ENCODE peak calls at places on chromosome 5, in five cellular contexts. V is lower lobe of right lung, E is MCF 10A, L is ovary, D is neural progenitor cell. J is an unnamed sample.
A peak's percentile ranks its signal among the peaks of the same experiment; 100 is the strongest.

GRCh38 chr5:18113724-18114123 is 479.5 kb downstream of the TAF11L14 start:
- DNase-seq in L (no peak), D (peak; percentile 9), E (peak; percentile 41), V (no peak), J (no peak)

GRCh38 chr5:79346420-79346824 is 110.5 kb downstream of the JMY start:
- DNase-seq in D (no peak), V (no peak), E (peak; percentile 52), L (no peak), J (no peak)

GRCh38 chr5:61744690-61745619 is 412.9 kb downstream of the ZSWIM6 start:
- DNase-seq in D (no peak), L (no peak), E (peak; percentile 30), V (no peak), J (no peak)

GRCh38 chr5:139413153-139413552 is 9.3 kb upstream of the SPATA24 start:
- DNase-seq in V (no peak), E (no peak), L (no peak), D (no peak), J (no peak)

GRCh38 chr5:158058208-158058607 is 199.3 kb upstream of the CLINT1 start:
- DNase-seq in E (peak; percentile 75), L (no peak), V (no peak), D (no peak), J (no peak)

GRCh38 chr5:135034186-135034962 is at the start of gene PITX1:
- DNase-seq in L (peak; percentile 55), E (peak; percentile 78), D (peak; percentile 85), V (peak; percentile 52), J (no peak)

GRCh38 chr5:78056901-78057514 is 237.5 kb downstream of the AP3B1 start:
- DNase-seq in L (no peak), D (peak; percentile 9), V (no peak), E (no peak), J (no peak)

GRCh38 chr5:159819671-159820411 is 96.4 kb upstream of the ADRA1B start:
- DNase-seq in E (peak; percentile 87), D (no peak), V (peak; percentile 63), L (peak; percentile 52), J (no peak)

GRCh38 chr5:137752873-137753226 is 1.3 kb downstream of the HNRNPA0 start:
- DNase-seq in V (no peak), L (no peak), E (peak; percentile 47), D (no peak), J (no peak)

GRCh38 chr5:4928409-4928808 is 211.7 kb upstream of the ADAMTS16 start:
- DNase-seq in E (no peak), V (no peak), L (no peak), D (no peak), J (no peak)

GRCh38 chr5:92505925-92506324 is 1075.1 kb downstream of the NR2F1-AS1 start:
- DNase-seq in V (no peak), E (peak; percentile 30), D (no peak), L (no peak), J (no peak)

GRCh38 chr5:148952097-148952828 is 110.6 kb downstream of the SH3TC2 start:
- DNase-seq in V (no peak), D (no peak), L (no peak), E (no peak), J (no peak)

GRCh38 chr5:64295100-64295499 is 129.5 kb downstream of the RNF180 start:
- DNase-seq in D (no peak), L (no peak), E (no peak), V (no peak), J (no peak)

GRCh38 chr5:149386166-149386565 is 7.1 kb upstream of the IL17B start:
- DNase-seq in D (no peak), L (no peak), V (no peak), E (no peak), J (no peak)

GRCh38 chr5:27412379-27412778 is 374.0 kb upstream of the CDH9 start:
- DNase-seq in D (no peak), E (no peak), L (no peak), V (no peak), J (no peak)

GRCh38 chr5:148909001-148909400 is 82.6 kb downstream of the ADRB2 start:
- DNase-seq in D (no peak), E (no peak), V (no peak), L (no peak), J (no peak)

GRCh38 chr5:83577036-83577636 is 105.6 kb downstream of the VCAN start:
- DNase-seq in V (no peak), L (no peak), E (peak; percentile 30), D (no peak), J (no peak)

GRCh38 chr5:144150996-144151395 is 19.5 kb downstream of the YIPF5 start:
- DNase-seq in D (no peak), L (no peak), E (no peak), V (no peak), J (no peak)

GRCh38 chr5:39906146-39906545 is 481.4 kb upstream of the DAB2 start:
- DNase-seq in V (no peak), E (peak; percentile 51), D (no peak), L (no peak), J (no peak)

GRCh38 chr5:125413861-125414260 is 667.4 kb upstream of the ZNF608 start:
- DNase-seq in E (no peak), V (no peak), L (no peak), D (peak; percentile 32), J (no peak)

GRCh38 chr5:126182901-126183695 is 240.1 kb upstream of the GRAMD2B start:
- DNase-seq in V (no peak), L (no peak), E (no peak), D (no peak), J (peak; percentile 62)

GRCh38 chr5:44292736-44293135 is 96.5 kb downstream of the FGF10 start:
- DNase-seq in L (no peak), E (no peak), V (no peak), D (no peak), J (no peak)

GRCh38 chr5:133245191-133246052 is 193.6 kb downstream of the HSPA4 start:
- DNase-seq in V (peak; percentile 21), L (no peak), E (peak; percentile 95), D (no peak), J (no peak)

GRCh38 chr5:177317959-177318377 is 6.3 kb upstream of the MXD3 start:
- DNase-seq in E (peak; percentile 85), L (peak; percentile 74), D (peak; percentile 78), V (peak; percentile 77), J (peak; percentile 75)

GRCh38 chr5:50995285-50995942 is 329.0 kb downstream of the PARP8 start:
- DNase-seq in V (no peak), D (no peak), L (no peak), E (no peak), J (no peak)

GRCh38 chr5:104355350-104355749 is 792.8 kb upstream of the NUDT12 start:
- DNase-seq in E (no peak), D (peak; percentile 24), V (no peak), L (no peak), J (no peak)

GRCh38 chr5:13143630-13144029 is 800.9 kb downstream of the DNAH5 start:
- DNase-seq in V (no peak), E (peak; percentile 89), D (no peak), L (no peak), J (no peak)

GRCh38 chr5:1256776-1257175 is 31.6 kb downstream of the SLC6A18 start:
- DNase-seq in V (no peak), D (no peak), E (no peak), L (no peak), J (no peak)

GRCh38 chr5:1254196-1254595 is 29.0 kb downstream of the SLC6A18 start:
- DNase-seq in L (no peak), E (no peak), V (no peak), D (no peak), J (no peak)

GRCh38 chr5:1255081-1255561 is 29.9 kb downstream of the SLC6A18 start:
- DNase-seq in V (no peak), E (no peak), D (no peak), L (no peak), J (no peak)

GRCh38 chr5:1259806-1260480 is 34.8 kb downstream of the SLC6A18 start:
- DNase-seq in E (no peak), V (no peak), D (no peak), L (no peak), J (no peak)

GRCh38 chr5:1257841-1258240 is 32.7 kb downstream of the SLC6A18 start:
- DNase-seq in D (no peak), E (no peak), L (no peak), V (no peak), J (no peak)
- TF ChIP-seq CTCF in D (no peak), E (no peak), L (no peak), V (no peak), J (no peak)

GRCh38 chr5:16518606-16519005 is 53.0 kb upstream of the ZNF622 start:
- DNase-seq in V (no peak), L (no peak), E (no peak), D (no peak), J (no peak)
- TF ChIP-seq CTCF in V (no peak), L (no peak), E (no peak), D (no peak), J (no peak)

DNA sequence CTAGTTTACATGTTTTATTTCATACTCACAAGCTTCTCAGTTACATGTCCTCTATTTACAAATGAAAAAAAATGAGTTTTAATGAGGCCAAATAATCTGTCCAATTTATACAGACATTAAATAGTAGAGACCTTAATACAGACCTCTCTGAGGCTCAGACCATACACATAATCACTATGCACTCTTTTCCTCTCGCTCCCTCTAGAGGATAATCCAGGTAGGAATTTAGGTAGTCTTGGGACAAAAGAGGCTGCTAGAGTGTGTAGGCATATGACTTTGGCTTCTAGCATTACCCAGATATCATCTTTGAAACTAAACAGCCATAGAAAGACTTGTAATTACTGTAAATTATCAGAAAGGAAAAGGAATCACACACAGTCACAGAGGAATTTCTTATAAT is 444.7 kb downstream of the HINT1 start:
- DNase-seq in V (no peak), D (peak; percentile 71), L (no peak), E (peak; percentile 88), J (no peak)
- TF ChIP-seq CTCF in V (peak; percentile 29), D (peak; percentile 72), L (no peak), E (peak; percentile 80), J (no peak)

DNA sequence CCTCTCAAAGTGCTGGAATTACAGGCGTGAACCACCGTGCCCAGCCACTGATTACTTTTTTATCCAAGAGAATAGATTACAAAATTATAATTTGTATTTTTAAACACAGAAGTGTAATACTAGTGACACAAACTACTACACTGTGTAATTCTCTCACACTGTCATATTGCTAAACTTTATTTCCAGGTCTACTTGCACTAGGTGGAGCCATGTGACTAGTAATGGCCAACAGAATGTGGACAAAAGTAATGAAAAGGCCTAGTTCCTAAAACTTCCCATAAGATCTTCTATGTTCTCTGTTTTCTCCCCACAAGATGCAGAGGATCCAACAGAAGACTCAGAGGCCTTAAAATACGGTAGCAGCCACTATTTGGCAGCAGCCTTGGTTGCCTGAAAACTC is 27.3 kb downstream of the NADK2 start:
- DNase-seq in V (no peak), E (no peak), L (no peak), D (no peak), J (no peak)
- TF ChIP-seq CTCF in V (no peak), E (no peak), L (no peak), D (peak; percentile 24), J (no peak)

J was measured in breast epithelium.